ENCODE peak calls at places on chromosomes 1 and 21, in ten cellular contexts. R, P, W, C, Z, D, Y, Q, G and A are unnamed samples. For H3K9me3, the result is how much of the 10 kb centered on the place peaks cover.

GRCh38 chr1:154876842-154877369 is 6.8 kb upstream of the KCNN3 start:
- DNase-seq in Z (no peak), W (no peak), Q (no peak), P (no peak), G (no peak), Y (no peak), C (no peak), D (no peak), R (no peak), A (no peak)

GRCh38 chr1:186404454-186405051 is 28.9 kb downstream of the ODR4 start:
- DNase-seq in G (no peak), W (no peak), P (peak), Z (peak), R (no peak), Q (no peak), Y (peak), C (no peak), D (no peak), A (no peak)

GRCh38 chr1:184574588-184574987 is 180.1 kb downstream of the EDEM3 start:
- DNase-seq in W (no peak), R (no peak), Y (no peak), G (no peak), C (no peak), P (no peak), D (no peak), Q (no peak), Z (no peak), A (no peak)

GRCh38 chr1:36542962-36543515 is 60.3 kb upstream of the CSF3R start:
- DNase-seq in R (no peak), W (no peak), G (peak), Z (peak), P (no peak), Q (no peak), D (no peak), C (peak), Y (peak), A (no peak)

GRCh38 chr1:218377143-218377660 is 32.1 kb downstream of the TGFB2 start:
- DNase-seq in Q (no peak), Z (peak), C (no peak), Y (no peak), G (no peak), D (no peak), W (no peak), P (peak), R (no peak), A (no peak)

GRCh38 chr1:203185061-203185461 is 1.4 kb downstream of the CHI3L1 start:
- DNase-seq in P (no peak), Q (peak), Z (no peak), R (no peak), W (no peak), Y (no peak), G (no peak), C (no peak), D (no peak), A (no peak)

GRCh38 chr1:175245324-175245723 is 52.7 kb upstream of the KIAA0040 start:
- DNase-seq in Q (no peak), Z (no peak), C (no peak), W (no peak), R (no peak), D (no peak), P (no peak), Y (no peak), G (no peak), A (peak)

GRCh38 chr1:74835046-74835445 is 102.1 kb downstream of the TYW3 start:
- DNase-seq in W (no peak), Z (no peak), P (no peak), D (no peak), Y (no peak), C (no peak), R (no peak), G (no peak), Q (no peak), A (no peak)

GRCh38 chr1:8340456-8340855 is 22.5 kb downstream of the SLC45A1 start:
- DNase-seq in W (no peak), Q (no peak), D (no peak), Z (no peak), G (no peak), C (no peak), Y (no peak), R (no peak), P (no peak), A (no peak)

GRCh38 chr1:51898090-51898734 is 19.7 kb upstream of the NRDC start:
- DNase-seq in C (no peak), R (no peak), D (no peak), Z (no peak), Y (no peak), Q (no peak), P (peak), G (no peak), W (no peak), A (no peak)

GRCh38 chr21:37907076-37907475 is 9.2 kb downstream of the KCNJ6 start:
- DNase-seq in D (no peak), Y (no peak), Q (no peak), C (no peak), Z (no peak), R (no peak), P (no peak), G (no peak), W (no peak), A (peak)

GRCh38 chr1:192160186-192160585 is 1.9 kb downstream of the RGS18 start:
- DNase-seq in C (no peak), D (no peak), Q (no peak), Z (no peak), R (no peak), Y (no peak), G (no peak), W (no peak), P (no peak), A (no peak)

GRCh38 chr1:118788372-118788955 is 199.7 kb downstream of the TBX15 start:
- DNase-seq in Y (no peak), R (no peak), Z (no peak), W (no peak), Q (no peak), P (no peak), C (no peak), G (no peak), D (no peak), A (no peak)

DNA sequence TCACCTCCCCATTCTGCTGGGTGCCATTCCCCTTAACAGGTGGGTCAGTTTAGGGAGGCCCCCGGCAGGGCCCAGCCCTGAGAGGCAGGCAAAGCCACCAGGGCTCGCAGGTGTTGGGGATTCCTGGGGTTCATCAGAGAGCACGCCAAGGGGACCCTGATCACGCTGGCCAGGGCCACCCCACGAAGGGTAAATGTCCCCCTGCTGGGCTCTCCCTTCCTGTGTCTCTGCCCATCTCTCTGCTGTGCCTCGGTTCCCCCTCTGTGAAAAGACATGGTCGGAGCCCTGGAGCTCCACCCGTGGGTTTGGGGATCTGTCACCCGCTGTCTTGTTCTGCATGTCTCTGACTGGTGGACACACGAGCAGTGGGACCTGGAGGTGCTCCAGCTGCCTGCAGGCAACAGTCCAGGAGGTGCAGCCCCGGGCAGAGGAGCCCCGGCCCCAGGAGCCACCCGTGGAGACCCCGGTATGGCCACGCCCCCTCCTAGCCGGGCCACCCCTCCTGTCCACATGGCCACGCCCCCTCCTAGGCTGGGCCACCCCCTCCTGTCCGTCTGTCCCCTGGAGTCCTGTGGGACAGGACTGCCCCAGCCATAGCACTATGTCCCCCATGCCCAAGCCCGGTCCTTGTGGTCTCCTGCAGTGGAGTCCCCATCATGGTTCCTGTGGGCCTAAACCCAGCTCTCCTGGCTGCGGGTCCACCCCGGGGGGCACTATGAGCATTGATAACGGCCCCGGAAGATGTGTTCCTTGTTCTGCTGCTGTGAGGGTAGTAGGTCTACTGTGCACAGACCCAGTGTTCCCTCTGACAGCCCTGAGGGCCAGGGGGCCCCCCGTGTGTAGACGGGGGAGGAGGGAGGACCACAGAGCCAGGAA is 6.5 kb downstream of the AIRE start:
- DNase-seq in W (no peak), C (no peak), Q (no peak), Z (peak), D (no peak), P (no peak), R (no peak), Y (peak), G (no peak), A (no peak)
- H3K4me3 ChIP-seq in W (no peak), C (no peak), Q (no peak), Z (no peak), D (no peak), P (no peak), R (no peak), Y (no peak), G (no peak), A (no peak)

DNA sequence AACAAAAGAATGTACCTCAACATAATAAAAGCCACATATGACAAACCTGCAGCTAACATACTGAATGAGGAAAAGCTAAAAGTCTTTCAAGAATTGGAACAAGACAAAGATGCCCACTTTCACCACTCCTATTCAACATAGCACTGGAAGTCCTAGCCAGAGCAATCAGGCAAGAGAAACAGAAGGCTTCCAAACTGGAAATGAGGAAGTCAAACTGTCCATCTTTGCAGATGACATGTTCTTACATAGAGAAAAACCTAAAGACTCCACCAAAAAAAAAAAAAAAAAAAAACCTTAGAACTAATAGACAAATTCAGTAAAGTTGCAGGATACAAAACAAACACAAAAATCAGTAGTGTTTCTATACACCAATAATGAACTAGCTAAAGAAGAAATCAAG is 20.2 kb downstream of the NSL1 start:
- DNase-seq in Q (no peak), G (no peak), R (no peak), Y (no peak), C (no peak), Z (no peak), D (no peak), P (no peak), W (no peak), A (no peak)
- H3K9me3 ChIP-seq in Q (under half), G (under half), R (under half), Y (under half), C (under half), Z (under half), D (under half), P (under half), W (under half), A (under half)

GRCh38 chr1:178307264-178307663 is 189.5 kb downstream of the CLEC20A start:
- DNase-seq in Z (no peak), G (no peak), R (no peak), P (no peak), D (no peak), Y (no peak), C (no peak), Q (no peak), W (no peak), A (no peak)

GRCh38 chr1:178310685-178311105 is 186.1 kb downstream of the CLEC20A start:
- DNase-seq in Z (peak), Y (peak), D (no peak), W (no peak), Q (no peak), P (peak), G (no peak), R (no peak), C (no peak), A (no peak)

GRCh38 chr1:178308438-178308837 is 188.3 kb downstream of the CLEC20A start:
- DNase-seq in Q (no peak), W (no peak), P (no peak), R (no peak), G (no peak), Z (no peak), C (no peak), D (no peak), Y (no peak), A (no peak)

DNA sequence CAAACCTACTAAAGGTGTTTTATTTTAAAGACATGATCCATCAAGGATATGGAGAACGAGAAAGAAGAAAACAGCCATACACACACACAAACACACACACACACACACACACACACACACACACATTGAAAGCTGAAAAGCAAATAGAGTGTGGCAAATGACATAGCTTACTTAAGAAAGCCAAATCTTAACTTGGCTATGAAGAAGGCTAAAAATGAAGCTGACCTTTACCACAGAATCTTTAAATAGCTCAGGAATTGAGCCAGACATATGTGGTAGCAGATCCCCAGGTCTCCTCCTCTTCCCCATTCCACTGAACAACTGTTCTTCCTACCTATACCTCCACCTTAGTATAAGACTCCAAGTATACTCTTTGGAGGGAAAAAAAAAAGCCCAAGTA is 185.6 kb downstream of the CLEC20A start:
- DNase-seq in W (no peak), C (no peak), Q (no peak), P (no peak), Z (no peak), Y (no peak), G (no peak), R (no peak), D (no peak), A (no peak)
- TF ChIP-seq EP300 in W (no peak), C (no peak), Q (no peak), P (no peak), Z (no peak), Y (no peak), G (no peak), R (no peak), D (no peak), A (no peak)

GRCh38 chr1:26483980-26484379 is 11.7 kb downstream of the HMGN2 start:
- DNase-seq in P (no peak), D (no peak), G (no peak), C (no peak), Q (no peak), Z (no peak), R (no peak), Y (no peak), W (no peak), A (no peak)
- H3K4me3 ChIP-seq in P (no peak), D (no peak), G (no peak), C (no peak), Q (no peak), Z (no peak), R (no peak), Y (no peak), W (no peak), A (no peak)

GRCh38 chr1:2856076-2856390 is 54.5 kb upstream of the TTC34 start:
- DNase-seq in W (no peak), Z (no peak), R (no peak), D (no peak), Q (no peak), Y (no peak), C (no peak), P (no peak), G (no peak), A (no peak)

GRCh38 chr1:2855206-2856075 is 53.9 kb upstream of the TTC34 start:
- DNase-seq in R (no peak), Y (no peak), Z (no peak), P (no peak), D (no peak), Q (no peak), W (no peak), C (no peak), G (no peak), A (no peak)

GRCh38 chr1:2857521-2857920 is 56.0 kb upstream of the TTC34 start:
- DNase-seq in Q (no peak), G (no peak), D (no peak), C (no peak), Z (no peak), W (no peak), Y (no peak), P (no peak), R (no peak), A (no peak)

GRCh38 chr1:2858676-2859075 is 57.2 kb upstream of the TTC34 start:
- DNase-seq in Y (no peak), C (no peak), R (no peak), D (no peak), Q (no peak), G (no peak), P (no peak), W (no peak), Z (no peak), A (no peak)

GRCh38 chr1:2856821-2857290 is 55.4 kb upstream of the TTC34 start:
- DNase-seq in P (no peak), Z (no peak), C (no peak), G (no peak), W (no peak), Y (no peak), Q (no peak), R (no peak), D (no peak), A (no peak)
- H3K9me3 ChIP-seq in P (under half), Z (under half), C (under half), G (under half), W (under half), Y (under half), Q (under half), R (under half), D (under half), A (under half)